ENCODE peak calls at places on chromosomes 5 and 9, in five cellular contexts. D is brain microvascular endothelial cell, B is HFF-Myc, H is osteoblast, Y is AG09309. M is an unnamed sample.
A peak's percentile ranks its signal among the peaks of the same experiment; 100 is the strongest.

GRCh38 chr9:87034891-87035290 is 87.6 kb upstream of the GAS1 start:
- DNase-seq in D (no peak), B (no peak), H (no peak), Y (no peak), M (no peak)

GRCh38 chr5:128782446-128782845 is 182.8 kb upstream of the SLC27A6 start:
- DNase-seq in D (peak; percentile 90), B (peak; percentile 88), H (no peak), Y (peak; percentile 82), M (peak; percentile 99)

GRCh38 chr9:123335227-123335985 is 20.6 kb upstream of the CRB2 start:
- DNase-seq in D (peak; percentile 63), B (peak; percentile 24), H (peak; percentile 87), Y (peak; percentile 52), M (no peak)

GRCh38 chr9:4774209-4774608 is 18.5 kb upstream of the RCL1 start:
- DNase-seq in D (peak; percentile 54), B (no peak), H (peak; percentile 88), Y (no peak), M (peak; percentile 45)

GRCh38 chr5:132771559-132771998 is 5.5 kb downstream of the SEPTIN8 start:
- DNase-seq in D (peak; percentile 48), B (no peak), H (peak; percentile 93), Y (peak; percentile 32), M (no peak)

GRCh38 chr5:87020099-87020934 is 247.4 kb upstream of the RASA1 start:
- DNase-seq in D (no peak), B (no peak), H (peak; percentile 81), Y (no peak), M (no peak)

GRCh38 chr5:17185776-17186175 is 31.7 kb upstream of the BASP1 start:
- DNase-seq in D (peak; percentile 79), B (no peak), H (peak; percentile 79), Y (peak; percentile 95), M (peak; percentile 83)

GRCh38 chr9:2621678-2622360 is at the start of gene VLDLR:
- DNase-seq in D (no peak), B (no peak), H (peak; percentile 81), Y (no peak), M (peak; percentile 42)

GRCh38 chr9:6759114-6759977 is 1.6 kb downstream of the KDM4C start:
- DNase-seq in D (peak; percentile 74), B (peak; percentile 81), H (peak; percentile 89), Y (peak; percentile 57), M (peak; percentile 71)

GRCh38 chr5:3878267-3878666 is 282.6 kb downstream of the IRX1 start:
- DNase-seq in D (no peak), B (no peak), H (no peak), Y (no peak), M (no peak)

GRCh38 chr9:26723486-26723885 is 169.1 kb downstream of the CAAP1 start:
- DNase-seq in D (no peak), B (no peak), H (no peak), Y (no peak), M (peak; percentile 72)

GRCh38 chr9:93085676-93086075 is 10.3 kb upstream of the CARD19 start:
- DNase-seq in D (no peak), B (no peak), H (no peak), Y (no peak), M (no peak)

GRCh38 chr5:137506296-137506695 is 7.2 kb upstream of the SPOCK1 start:
- DNase-seq in D (no peak), B (no peak), H (no peak), Y (no peak), M (no peak)

GRCh38 chr5:114438471-114438870 is 76.6 kb downstream of the KCNN2 start:
- DNase-seq in D (no peak), B (no peak), H (no peak), Y (no peak), M (no peak)

GRCh38 chr9:23322392-23322791 is 503.6 kb downstream of the ELAVL2 start:
- DNase-seq in D (no peak), B (no peak), H (no peak), Y (no peak), M (peak; percentile 5)
- TF ChIP-seq CTCF in D (peak; percentile 47), B (no peak), H (no peak), Y (no peak), M (peak; percentile 15)

GRCh38 chr5:141362719-141363118 is 1.2 kb upstream of the PCDHGA5 start:
- DNase-seq in D (no peak), B (no peak), H (no peak), Y (no peak), M (no peak)

GRCh38 chr5:141360685-141361084 is 891 bp downstream of the PCDHGB2 start:
- DNase-seq in D (no peak), B (no peak), H (peak; percentile 58), Y (no peak), M (no peak)

GRCh38 chr5:141356950-141357349 is 2.1 kb downstream of the PCDHGA4 start:
- DNase-seq in D (no peak), B (no peak), H (peak; percentile 61), Y (no peak), M (no peak)

GRCh38 chr5:141356133-141356532 is 1.3 kb downstream of the PCDHGA4 start:
- DNase-seq in D (no peak), B (no peak), H (no peak), Y (no peak), M (no peak)

DNA sequence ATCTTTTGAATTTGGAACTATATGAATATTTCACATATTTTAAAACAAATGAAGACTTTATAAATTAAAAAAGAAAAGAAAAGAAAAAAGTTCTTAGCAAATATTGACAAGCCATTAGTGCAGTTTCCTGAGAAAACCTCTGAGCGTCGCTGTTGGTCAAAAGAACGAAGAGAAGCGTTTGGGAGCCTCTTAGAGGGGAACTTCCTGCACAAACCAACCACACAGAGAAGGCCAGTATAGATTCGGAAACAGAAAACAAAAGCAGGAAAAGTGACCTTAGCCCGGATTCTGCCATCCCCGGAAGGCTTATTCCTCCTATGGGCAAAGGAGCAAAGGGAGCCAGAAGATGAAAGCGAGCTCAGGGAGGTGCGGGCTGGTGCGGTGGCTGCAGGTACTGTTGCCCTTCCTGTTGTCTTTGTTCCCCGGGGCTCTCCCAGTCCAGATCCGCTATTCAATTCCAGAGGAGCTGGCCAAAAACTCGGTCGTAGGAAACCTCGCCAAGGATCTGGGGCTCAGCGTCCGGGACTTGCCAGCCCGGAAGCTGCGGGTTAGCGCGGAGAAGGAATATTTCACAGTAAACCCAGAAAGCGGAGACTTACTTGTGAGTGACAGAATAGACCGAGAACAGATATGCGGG is at the start of gene PCDHGB2:
- DNase-seq in D (no peak), B (no peak), H (peak; percentile 60), Y (no peak), M (peak; percentile 39)
- TF ChIP-seq CTCF in D (peak; percentile 48), B (peak; percentile 39), H (peak; percentile 51), Y (peak; percentile 59), M (peak; percentile 26)

DNA sequence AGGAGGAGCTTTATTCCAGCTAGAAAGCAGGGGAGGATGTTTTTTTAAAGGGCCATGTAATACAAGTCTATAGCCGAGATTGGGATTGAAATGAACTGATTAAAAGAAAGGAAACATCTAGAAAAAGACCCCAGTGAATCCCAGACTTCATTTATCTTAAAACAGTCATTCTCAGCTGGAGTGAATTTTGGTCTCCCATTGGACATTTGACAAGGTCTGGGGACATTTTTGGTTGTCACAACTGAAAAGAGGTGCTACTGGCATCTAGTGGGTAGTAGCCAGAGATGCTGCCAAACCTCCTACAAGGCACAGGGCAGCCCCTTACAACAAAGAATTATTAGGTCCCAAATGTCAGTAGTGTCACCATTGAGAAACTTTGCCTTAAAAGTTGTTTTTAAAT is 16.3 kb upstream of the SPINK4 start:
- DNase-seq in D (no peak), B (no peak), H (no peak), Y (no peak), M (no peak)
- TF ChIP-seq CTCF in D (peak; percentile 37), B (no peak), H (peak; percentile 43), Y (peak; percentile 47), M (no peak)

GRCh38 chr9:135463140-135463539 is 16.4 kb upstream of the PPP1R26 start:
- DNase-seq in D (peak; percentile 28), B (peak; percentile 11), H (peak; percentile 85), Y (no peak), M (peak; percentile 57)

GRCh38 chr9:135468866-135469521 is 10.6 kb upstream of the PPP1R26 start:
- DNase-seq in D (peak; percentile 34), B (peak; percentile 16), H (peak; percentile 72), Y (no peak), M (no peak)

GRCh38 chr9:135461936-135462335 is 17.6 kb upstream of the PPP1R26 start:
- DNase-seq in D (no peak), B (no peak), H (no peak), Y (no peak), M (no peak)

GRCh38 chr9:135464181-135464580 is 15.4 kb upstream of the PPP1R26 start:
- DNase-seq in D (no peak), B (no peak), H (no peak), Y (no peak), M (no peak)
- TF ChIP-seq CTCF in D (no peak), B (no peak), H (no peak), Y (no peak), M (no peak)

GRCh38 chr5:61275841-61276240 is 56.2 kb upstream of the ZSWIM6 start:
- DNase-seq in D (peak; percentile 50), B (peak; percentile 26), H (peak; percentile 32), Y (no peak), M (peak; percentile 80)

GRCh38 chr5:61274561-61274960 is 57.5 kb upstream of the ZSWIM6 start:
- DNase-seq in D (no peak), B (no peak), H (no peak), Y (no peak), M (no peak)

GRCh38 chr5:61277781-61278180 is 54.3 kb upstream of the ZSWIM6 start:
- DNase-seq in D (no peak), B (no peak), H (no peak), Y (no peak), M (peak; percentile 87)

GRCh38 chr5:61279725-61280124 is 52.3 kb upstream of the ZSWIM6 start:
- DNase-seq in D (no peak), B (no peak), H (no peak), Y (no peak), M (no peak)

DNA sequence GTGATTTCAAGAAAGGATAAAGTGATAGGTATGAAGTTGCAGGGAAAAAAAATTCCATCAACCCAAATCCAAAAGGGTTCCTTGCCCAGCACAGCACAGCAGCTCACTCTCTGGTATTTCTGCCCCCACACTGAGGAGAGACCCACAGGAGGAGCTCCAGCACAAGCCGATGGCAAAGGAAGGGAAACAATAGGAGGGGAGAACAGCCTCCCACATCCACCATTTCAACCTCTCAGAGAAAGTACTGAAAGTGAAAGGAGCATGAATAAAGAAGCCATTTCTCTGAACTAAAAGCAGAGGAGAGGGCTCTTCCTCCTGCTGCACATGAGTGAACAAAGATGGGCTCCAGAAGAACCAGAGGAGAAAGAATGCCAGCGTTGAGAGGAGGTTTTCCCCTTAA is 54.9 kb upstream of the ZSWIM6 start:
- DNase-seq in D (peak; percentile 29), B (no peak), H (no peak), Y (no peak), M (peak; percentile 34)
- TF ChIP-seq CTCF in D (peak; percentile 67), B (no peak), H (peak; percentile 47), Y (peak; percentile 49), M (no peak)

DNA sequence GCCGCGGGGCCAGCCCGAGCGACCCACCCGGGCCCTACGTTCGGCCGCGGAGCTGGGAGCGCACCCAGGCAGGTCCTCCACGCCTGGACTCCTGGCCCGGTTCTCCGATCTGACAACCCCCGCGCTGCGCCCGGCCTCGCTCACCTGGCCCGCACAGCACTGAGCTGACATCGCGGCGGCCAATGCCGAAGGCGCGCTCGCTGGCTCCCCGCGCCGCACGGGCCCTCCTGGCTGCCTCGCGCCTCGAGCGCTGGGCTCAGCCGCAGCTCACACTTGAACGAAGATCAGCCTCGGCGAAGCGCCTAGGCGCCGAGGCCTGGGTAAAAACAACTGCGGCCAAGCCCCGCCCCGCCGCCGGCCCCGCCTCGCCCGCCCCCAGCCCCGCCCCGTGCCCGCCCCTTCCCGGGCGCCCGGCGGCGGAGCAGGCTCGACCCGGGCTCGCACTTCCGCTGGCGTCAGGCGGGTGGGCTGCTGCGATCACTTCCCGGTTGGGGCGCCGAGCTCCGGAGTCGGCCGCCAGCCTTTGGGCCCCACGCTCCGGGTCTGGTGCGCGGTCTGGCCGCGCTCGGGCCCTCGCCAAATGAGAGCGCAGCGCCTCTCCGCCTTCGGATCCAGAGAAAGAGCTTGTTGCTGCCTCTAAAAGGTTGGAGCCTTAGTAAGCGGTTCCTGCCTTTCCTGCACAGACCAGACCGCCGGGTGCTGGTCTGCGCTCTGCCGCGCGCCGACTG is at the start of gene SERINC5:
- DNase-seq in D (peak; percentile 55), B (no peak), H (peak; percentile 97), Y (no peak), M (peak; percentile 79)
- TF ChIP-seq CTCF in D (no peak), B (no peak), H (no peak), Y (no peak), M (no peak)